ENCODE peak calls at places on chromosome 5, in five cellular contexts. N is GM23248; V is effector memory CD4-positive, alpha-beta T cell; Q is CD8-positive, alpha-beta memory T cell; S is mesenchymal stem cell. K is an unnamed sample.

GRCh38 chr5:132079081-132079480 is 5.5 kb downstream of the CSF2 start:
- DNase-seq in S (no peak), V (no peak), Q (no peak), N (no peak), K (no peak)

GRCh38 chr5:35709688-35710087 is 92.0 kb downstream of the SPEF2 start:
- DNase-seq in S (no peak), V (no peak), N (no peak), Q (no peak), K (no peak)

GRCh38 chr5:179549973-179550510 is 312 bp upstream of the RUFY1 start:
- DNase-seq in S (peak; percentile 81), N (peak; percentile 79), V (no peak), Q (no peak), K (peak; percentile 38)

GRCh38 chr5:80070338-80071056 is 35.3 kb downstream of the THBS4 start:
- DNase-seq in Q (no peak), S (no peak), V (no peak), N (peak; percentile 37), K (no peak)

GRCh38 chr5:169421677-169422076 is 120.7 kb upstream of the SLIT3 start:
- DNase-seq in V (no peak), S (no peak), N (peak; percentile 66), Q (no peak), K (no peak)

GRCh38 chr5:8842906-8843590 is 702.8 kb downstream of the SEMA5A start:
- DNase-seq in V (no peak), S (peak; percentile 91), N (peak; percentile 70), Q (no peak), K (peak; percentile 54)

GRCh38 chr5:7392401-7393024 is 3.4 kb upstream of the ADCY2 start:
- DNase-seq in N (peak; percentile 75), S (no peak), Q (no peak), V (no peak), K (no peak)

GRCh38 chr5:78803386-78803785 is 154.8 kb upstream of the LHFPL2 start:
- DNase-seq in Q (no peak), S (no peak), N (peak; percentile 39), V (no peak), K (no peak)

GRCh38 chr5:1293997-1294838 is 650 bp downstream of the TERT start:
- DNase-seq in Q (no peak), N (no peak), V (no peak), S (no peak), K (no peak)

GRCh38 chr5:157072508-157072907 is 13.6 kb upstream of the HAVCR1 start:
- DNase-seq in V (no peak), S (no peak), Q (no peak), N (no peak), K (no peak)

GRCh38 chr5:132470596-132470995 is 20.0 kb downstream of the IRF1 start:
- DNase-seq in N (no peak), Q (no peak), S (no peak), V (no peak), K (no peak)

GRCh38 chr5:179373101-179373934 is 28.1 kb upstream of the ADAMTS2 start:
- DNase-seq in Q (no peak), V (no peak), S (no peak), N (no peak), K (no peak)

GRCh38 chr5:26482817-26483375 is 555.5 kb downstream of the CDH9 start:
- DNase-seq in Q (no peak), V (no peak), N (peak; percentile 30), S (peak; percentile 25), K (peak; percentile 6)

GRCh38 chr5:100903036-100903887 is at the start of gene ST8SIA4:
- DNase-seq in V (peak; percentile 86), S (peak; percentile 75), N (peak; percentile 49), Q (peak; percentile 87), K (peak; percentile 62)

GRCh38 chr5:144567416-144567770 is 396.7 kb downstream of the KCTD16 start:
- DNase-seq in N (peak; percentile 25), V (no peak), Q (no peak), S (peak; percentile 59), K (no peak)

GRCh38 chr5:149584106-149584505 is 2.8 kb downstream of the ARHGEF37 start:
- DNase-seq in Q (no peak), N (no peak), V (no peak), S (peak; percentile 30), K (no peak)

GRCh38 chr5:148937239-148937638 is 110.8 kb downstream of the ADRB2 start:
- DNase-seq in N (peak; percentile 12), Q (no peak), S (no peak), V (no peak), K (no peak)

GRCh38 chr5:107739661-107740060 is 68.9 kb upstream of the EFNA5 start:
- DNase-seq in V (no peak), Q (no peak), N (no peak), S (no peak), K (peak; percentile 43)

GRCh38 chr5:17118631-17119030 is 98.8 kb upstream of the BASP1 start:
- DNase-seq in Q (no peak), S (peak; percentile 98), V (no peak), N (peak; percentile 97), K (peak; percentile 99)

GRCh38 chr5:177133845-177134652 is 476 bp downstream of the NSD1 start:
- DNase-seq in N (peak; percentile 82), V (peak; percentile 27), Q (peak; percentile 28), S (peak; percentile 61), K (no peak)

GRCh38 chr5:16809816-16810502 is 126.1 kb downstream of the MYO10 start:
- DNase-seq in V (no peak), N (peak; percentile 84), Q (no peak), S (peak; percentile 85), K (peak; percentile 71)

GRCh38 chr5:130514984-130515690 is 610.9 kb downstream of the CHSY3 start:
- DNase-seq in V (no peak), Q (no peak), S (peak; percentile 77), N (peak; percentile 30), K (no peak)

GRCh38 chr5:135154197-135154596 is 120.2 kb upstream of the PITX1 start:
- DNase-seq in Q (no peak), S (peak; percentile 37), V (no peak), N (peak; percentile 63), K (no peak)

GRCh38 chr5:148120317-148120716 is 48.0 kb upstream of the SPINK14 start:
- DNase-seq in V (no peak), Q (no peak), N (no peak), S (no peak), K (no peak)

GRCh38 chr5:139954022-139954421 is 89.1 kb downstream of the NRG2 start:
- DNase-seq in N (no peak), S (no peak), Q (no peak), V (no peak), K (no peak)

GRCh38 chr5:136246122-136246521 is 53.2 kb upstream of the SMIM32 start:
- DNase-seq in N (no peak), V (no peak), Q (no peak), S (no peak), K (no peak)

GRCh38 chr5:53424691-53425597 is 55.5 kb upstream of the FST start:
- DNase-seq in S (no peak), N (peak; percentile 75), V (no peak), Q (no peak), K (no peak)

GRCh38 chr5:148794275-148794674 is 32.1 kb upstream of the ADRB2 start:
- DNase-seq in N (no peak), Q (no peak), S (no peak), V (no peak), K (no peak)

GRCh38 chr5:58244819-58245478 is 214.9 kb downstream of the PLK2 start:
- DNase-seq in Q (no peak), V (no peak), N (no peak), S (no peak), K (no peak)

GRCh38 chr5:141490771-141491170 is 1.9 kb downstream of the PCDHGC5 start:
- DNase-seq in Q (no peak), S (no peak), V (no peak), N (no peak), K (no peak)

GRCh38 chr5:14144586-14145355 is 1.6 kb downstream of the TRIO start:
- DNase-seq in S (peak; percentile 66), Q (peak; percentile 10), N (peak; percentile 84), V (peak; percentile 5), K (peak; percentile 74)
- H3K27ac ChIP-seq in S (peak overlapping the region; percentile 77), Q (no peak overlapping the region), N (peak overlapping the region; percentile 79), V (no peak overlapping the region), K (peak overlapping the region; percentile 95)

DNA sequence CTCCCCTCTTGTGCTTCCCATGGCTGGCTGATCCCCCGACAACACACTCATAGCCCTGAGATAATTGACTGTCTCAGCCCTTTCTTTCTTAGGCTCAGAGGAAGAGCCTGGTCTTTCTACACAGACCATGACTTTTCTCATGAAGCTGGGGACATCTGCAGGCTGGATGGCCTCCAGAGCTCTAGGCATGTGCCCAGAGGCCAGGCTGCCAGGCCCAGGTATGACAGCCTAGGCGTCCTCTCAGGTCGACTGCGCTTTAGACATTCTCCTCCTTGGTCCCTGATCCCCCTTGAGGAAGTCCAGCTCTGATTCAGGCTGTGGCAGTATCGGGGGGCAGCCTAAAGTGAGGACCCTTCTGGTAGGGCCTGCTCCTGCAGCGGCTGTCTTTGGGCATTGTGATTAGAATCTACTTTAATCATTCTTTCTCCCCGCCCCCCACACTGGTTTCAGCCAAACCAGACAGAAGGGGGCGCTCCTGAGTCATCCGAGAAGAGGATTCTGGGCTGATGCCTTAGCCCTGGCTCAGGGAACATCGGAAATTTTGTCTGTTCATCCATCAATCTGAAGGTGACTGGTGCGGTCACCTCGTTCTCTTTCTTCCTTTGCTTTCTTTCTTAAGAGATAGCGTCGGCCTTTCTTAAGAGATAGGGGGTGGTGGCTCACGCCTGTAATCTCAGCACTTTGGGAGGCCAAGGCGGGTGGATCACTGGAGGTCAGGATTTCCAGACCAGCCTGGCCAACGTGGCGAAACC is 66.5 kb upstream of the HSPA9 start:
- DNase-seq in N (peak; percentile 86), V (peak; percentile 34), Q (peak; percentile 64), S (peak; percentile 69), K (peak; percentile 66)
- H3K27me3 ChIP-seq in N (no peaks in the 10 kb centered on the region), V (peaks cover 22% of the 10 kb centered on the region), Q (peaks cover 64% of the 10 kb centered on the region), S (peaks cover 15% of the 10 kb centered on the region), K (peaks cover 3% of the 10 kb centered on the region)

GRCh38 chr5:120093178-120093577 is 370.9 kb upstream of the PRR16 start:
- DNase-seq in S (no peak), Q (no peak), N (no peak), V (no peak), K (no peak)

GRCh38 chr5:120096413-120096812 is 367.7 kb upstream of the PRR16 start:
- DNase-seq in Q (no peak), V (no peak), N (peak; percentile 59), S (peak; percentile 48), K (peak; percentile 13)

GRCh38 chr5:120092649-120093048 is 371.5 kb upstream of the PRR16 start:
- DNase-seq in N (no peak), V (no peak), S (no peak), Q (no peak), K (no peak)

GRCh38 chr5:120088831-120089230 is 375.3 kb upstream of the PRR16 start:
- DNase-seq in S (no peak), N (no peak), V (no peak), Q (no peak), K (peak; percentile 9)

DNA sequence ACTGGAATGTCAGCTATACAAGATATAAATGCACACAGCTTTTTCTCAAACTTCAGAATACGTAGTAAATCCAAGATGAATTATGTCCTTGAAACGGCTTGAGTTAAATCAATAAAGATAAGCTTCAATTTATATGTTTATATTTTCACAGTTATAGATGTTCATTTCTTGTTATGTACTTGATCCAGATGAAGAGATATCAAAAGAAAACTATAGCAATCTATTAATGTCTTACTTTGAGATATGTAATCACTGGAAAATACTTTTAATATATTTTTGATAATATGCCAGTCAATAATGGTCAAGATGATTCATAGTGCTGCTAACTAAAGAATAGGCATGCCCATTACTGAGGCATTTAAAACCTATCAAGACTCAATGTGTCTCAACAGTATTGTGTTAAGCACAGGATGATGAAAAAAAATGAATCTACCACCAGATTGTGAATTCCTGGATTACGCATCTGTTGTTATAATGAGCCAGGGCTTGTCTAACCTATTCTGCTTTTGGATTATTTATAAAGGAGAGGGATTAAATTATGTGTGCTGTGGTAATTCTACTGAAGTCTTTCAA is 372.6 kb upstream of the PRR16 start:
- DNase-seq in S (no peak), Q (no peak), N (no peak), V (no peak), K (no peak)
- H3K4me3 ChIP-seq in S (no peak overlapping the region), Q (no peak overlapping the region), N (no peak overlapping the region), V (no peak overlapping the region), K (no peak overlapping the region)

GRCh38 chr5:5278815-5279381 is 138.8 kb downstream of the ADAMTS16 start:
- DNase-seq in N (no peak), Q (no peak), S (no peak), V (no peak), K (no peak)
- H3K27ac ChIP-seq in N (no peak overlapping the region), Q (no peak overlapping the region), S (no peak overlapping the region), V (no peak overlapping the region), K (no peak overlapping the region)

K was measured in brain microvascular endothelial cell.